ENCODE peak calls at places on chromosomes 3 and 15, in six cellular contexts. R is A549, K is spleen, G is fibroblast of lung, T is uterus, W is keratinocyte. L is an unnamed sample. For H3K4me1, the result is how much of the 10 kb centered on the place peaks cover.

GRCh38 chr3:190455843-190456242 is 6.1 kb upstream of the TMEM207 start:
- DNase-seq in R (no peak), K (no peak), G (no peak), T (no peak), W (no peak), L (no peak)

GRCh38 chr15:78449220-78449999 is 11.4 kb downstream of the IREB2 start:
- DNase-seq in R (no peak), K (no peak), G (no peak), T (no peak), W (no peak), L (no peak)

GRCh38 chr3:73513260-73513659 is 111.5 kb downstream of the PDZRN3 start:
- DNase-seq in R (no peak), K (no peak), G (no peak), T (no peak), W (no peak), L (no peak)

GRCh38 chr3:31858439-31858838 is 122.6 kb downstream of the OSBPL10 start:
- DNase-seq in R (no peak), K (no peak), G (no peak), T (no peak), W (no peak), L (no peak)

GRCh38 chr15:64635486-64635815 is 139.9 kb downstream of the RBPMS2 start:
- DNase-seq in R (no peak), K (no peak), G (peak), T (peak), W (no peak), L (no peak)

GRCh38 chr3:52385157-52385556 is 59.7 kb downstream of the SEMA3G start:
- DNase-seq in R (peak), K (no peak), G (peak), T (no peak), W (no peak), L (peak)

GRCh38 chr3:124125320-124125719 is 133.4 kb upstream of the ROPN1 start:
- DNase-seq in R (no peak), K (no peak), G (no peak), T (no peak), W (no peak), L (no peak)

GRCh38 chr3:162034368-162034767 is 537.8 kb downstream of the OTOL1 start:
- DNase-seq in R (no peak), K (no peak), G (peak), T (no peak), W (no peak), L (no peak)

GRCh38 chr3:134617608-134618472 is 33.0 kb downstream of the KY start:
- DNase-seq in R (no peak), K (peak), G (no peak), T (no peak), W (no peak), L (no peak)

GRCh38 chr15:91465696-91466095 is 365.6 kb downstream of the SV2B start:
- DNase-seq in R (no peak), K (no peak), G (no peak), T (no peak), W (peak), L (no peak)

GRCh38 chr3:157423337-157423736 is 13.3 kb upstream of the PTX3 start:
- DNase-seq in R (no peak), K (no peak), G (no peak), T (no peak), W (no peak), L (no peak)

GRCh38 chr3:98532709-98533571 is 1.2 kb downstream of the GPR15 start:
- DNase-seq in R (no peak), K (no peak), G (no peak), T (no peak), W (no peak), L (no peak)

GRCh38 chr3:12345141-12345561 is 56.3 kb downstream of the PPARG start:
- DNase-seq in R (peak), K (no peak), G (peak), T (no peak), W (peak), L (no peak)

GRCh38 chr3:15646924-15647511 is 45.5 kb downstream of the BTD start:
- DNase-seq in R (peak), K (no peak), G (peak), T (peak), W (peak), L (no peak)

GRCh38 chr3:190127797-190128196 is 7.1 kb upstream of the P3H2 start:
- DNase-seq in R (no peak), K (no peak), G (no peak), T (no peak), W (no peak), L (no peak)

GRCh38 chr3:3559786-3560185 is 239.4 kb upstream of the LRRN1 start:
- DNase-seq in R (no peak), K (no peak), G (no peak), T (no peak), W (no peak), L (no peak)

GRCh38 chr3:7194081-7194835 is 333.3 kb downstream of the GRM7 start:
- DNase-seq in R (no peak), K (no peak), G (no peak), T (no peak), W (no peak), L (no peak)

GRCh38 chr3:110814170-110815007 is 257.2 kb upstream of the NECTIN3 start:
- DNase-seq in R (no peak), K (no peak), G (peak), T (no peak), W (no peak), L (no peak)

GRCh38 chr3:88113311-88114162 is 36.2 kb upstream of the C3orf38 start:
- DNase-seq in R (peak), K (no peak), G (peak), T (peak), W (no peak), L (peak)

GRCh38 chr3:112074006-112074405 is 12.2 kb upstream of the C3orf52 start:
- DNase-seq in R (no peak), K (no peak), G (no peak), T (no peak), W (no peak), L (no peak)

GRCh38 chr15:49877117-49877860 is 241.7 kb downstream of the ATP8B4 start:
- DNase-seq in R (no peak), K (no peak), G (peak), T (peak), W (no peak), L (no peak)

GRCh38 chr3:139572847-139573672 is 33.5 kb upstream of the RBP1 start:
- DNase-seq in R (no peak), K (no peak), G (no peak), T (no peak), W (no peak), L (peak)

GRCh38 chr3:113005622-113006021 is 14.8 kb downstream of the GTPBP8 start:
- DNase-seq in R (no peak), K (no peak), G (no peak), T (no peak), W (no peak), L (no peak)

GRCh38 chr3:129938140-129938930 is 36.2 kb upstream of the TRH start:
- DNase-seq in R (no peak), K (no peak), G (no peak), T (no peak), W (no peak), L (no peak)

GRCh38 chr3:138078901-138079344 is 36.5 kb downstream of the DZIP1L start:
- DNase-seq in R (peak), K (no peak), G (peak), T (no peak), W (peak), L (no peak)

GRCh38 chr15:78220713-78221112 is 13.7 kb downstream of the ACSBG1 start:
- DNase-seq in R (no peak), K (no peak), G (peak), T (no peak), W (no peak), L (no peak)

GRCh38 chr3:38843898-38844297 is 27.9 kb upstream of the SCN10A start:
- DNase-seq in R (no peak), K (no peak), G (peak), T (no peak), W (no peak), L (no peak)

GRCh38 chr3:141191097-141191749 is 40.4 kb upstream of the PXYLP1 start:
- DNase-seq in R (no peak), K (no peak), G (peak), T (no peak), W (no peak), L (no peak)

GRCh38 chr15:57061281-57061680 is 142.8 kb downstream of the TCF12 start:
- DNase-seq in R (no peak), K (no peak), G (no peak), T (no peak), W (no peak), L (no peak)
- H3K4me1 ChIP-seq in R (under half), K (under half), G (under half), T (under half), W (half or more), L (under half)

GRCh38 chr3:169659858-169660614 is 3.5 kb downstream of the MECOM start:
- DNase-seq in R (no peak), K (no peak), G (no peak), T (no peak), W (no peak), L (peak)
- H3K4me1 ChIP-seq in R (under half), K (half or more), G (under half), T (under half), W (under half), L (half or more)

DNA sequence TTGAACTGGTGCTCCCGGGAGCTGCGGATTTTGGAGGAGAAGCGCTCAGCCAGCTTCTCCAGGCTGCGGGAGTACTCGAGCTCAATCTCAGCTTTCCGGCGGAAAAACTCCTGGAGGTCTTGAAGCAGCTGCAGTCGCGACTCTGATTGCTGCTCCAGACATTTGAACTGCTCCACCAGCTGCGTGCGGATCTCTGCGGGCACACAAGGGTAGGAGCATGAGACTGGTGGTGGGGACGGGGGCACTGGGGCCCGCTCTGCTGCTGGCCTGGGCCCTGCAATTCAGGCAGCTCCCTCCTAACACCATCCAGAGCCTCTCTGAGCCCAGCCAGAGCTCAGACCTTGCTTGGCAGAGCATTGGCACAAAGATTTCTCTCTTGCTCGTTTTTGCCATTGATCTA is 124.7 kb downstream of the SRGAP3 start:
- DNase-seq in R (no peak), K (no peak), G (no peak), T (no peak), W (no peak), L (no peak)
- H3K4me1 ChIP-seq in R (under half), K (under half), G (under half), T (under half), W (under half), L (under half)

GRCh38 chr15:67132276-67132675 is 66.9 kb downstream of the SMAD3 start:
- DNase-seq in R (no peak), K (no peak), G (no peak), T (no peak), W (no peak), L (no peak)
- H3K4me1 ChIP-seq in R (half or more), K (half or more), G (half or more), T (under half), W (half or more), L (under half)

DNA sequence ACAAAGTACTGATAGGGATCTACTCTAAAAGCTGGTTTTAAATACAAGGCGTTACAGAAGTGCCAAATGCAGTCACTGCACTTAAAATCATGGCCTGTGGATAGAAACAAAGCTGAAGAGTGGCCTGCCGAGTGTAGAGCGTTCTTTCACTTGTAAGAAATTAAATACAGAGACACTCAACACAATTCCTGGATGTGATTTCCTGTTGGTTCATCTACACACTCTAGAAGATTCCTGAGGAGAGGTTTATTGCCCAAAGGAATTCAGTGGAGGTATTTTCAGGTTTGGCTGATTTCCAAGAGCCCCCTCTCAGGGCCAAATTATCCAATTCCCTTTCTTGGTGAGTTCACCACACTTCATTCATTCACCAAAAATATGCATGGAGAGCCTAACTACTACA is 200.3 kb upstream of the IL12A start:
- DNase-seq in R (no peak), K (no peak), G (no peak), T (no peak), W (no peak), L (no peak)
- H3K4me1 ChIP-seq in R (half or more), K (under half), G (under half), T (under half), W (half or more), L (under half)

GRCh38 chr3:172137287-172138030 is 98.1 kb downstream of the FNDC3B start:
- DNase-seq in R (no peak), K (no peak), G (peak), T (no peak), W (no peak), L (no peak)

GRCh38 chr3:172138031-172138538 is 98.7 kb downstream of the FNDC3B start:
- DNase-seq in R (no peak), K (no peak), G (no peak), T (no peak), W (no peak), L (no peak)

GRCh38 chr3:172135185-172135584 is 95.8 kb downstream of the FNDC3B start:
- DNase-seq in R (no peak), K (no peak), G (no peak), T (no peak), W (no peak), L (no peak)

GRCh38 chr3:172134352-172134751 is 95.0 kb downstream of the FNDC3B start:
- DNase-seq in R (no peak), K (no peak), G (no peak), T (no peak), W (no peak), L (no peak)

DNA sequence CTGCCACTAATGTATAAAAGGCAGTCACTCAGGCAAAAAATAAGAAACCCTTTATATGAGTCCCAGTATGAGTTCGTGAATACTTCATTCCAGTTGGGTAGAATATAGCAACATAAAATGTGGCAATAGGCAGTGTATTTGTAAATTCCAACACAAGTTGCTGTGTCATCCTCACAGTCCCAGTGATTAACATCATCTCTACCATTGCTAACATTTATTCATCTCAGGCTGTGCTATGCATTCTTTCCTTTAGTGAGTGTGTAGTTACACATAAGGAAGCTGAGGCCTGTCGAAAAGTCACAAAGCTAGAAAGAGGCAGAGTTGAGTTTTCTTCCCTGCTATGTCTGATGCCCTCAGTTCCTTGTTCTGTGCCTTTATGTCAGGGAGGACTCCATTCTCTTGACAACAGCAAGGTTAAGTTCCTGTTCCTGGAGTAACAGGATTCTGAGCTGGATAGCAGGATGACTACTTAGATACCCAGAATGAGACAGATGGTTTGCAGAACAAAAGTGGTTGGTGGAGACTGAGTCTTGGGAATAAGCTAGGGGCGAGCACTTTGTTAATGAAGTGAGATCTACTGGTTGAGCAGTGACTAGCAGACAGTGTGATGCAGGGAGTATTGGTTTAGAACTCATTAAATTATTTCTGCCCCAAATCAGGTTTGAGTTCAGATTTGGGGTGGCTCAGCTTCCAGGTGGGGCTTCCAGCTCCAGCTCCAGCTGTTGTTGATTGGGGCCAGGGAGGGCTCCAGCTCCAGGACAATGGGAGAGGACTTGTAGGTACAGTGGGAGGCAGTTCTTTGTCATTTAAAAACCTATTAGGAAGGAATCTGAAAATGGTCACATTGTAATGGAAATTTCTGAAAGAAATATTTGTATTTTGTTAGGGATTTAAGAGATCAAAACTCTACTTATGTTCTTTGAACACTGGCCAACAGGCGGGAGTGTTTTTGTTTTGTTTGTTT is 96.7 kb downstream of the FNDC3B start:
- DNase-seq in R (no peak), K (no peak), G (peak), T (no peak), W (no peak), L (peak)
- H3K4me1 ChIP-seq in R (half or more), K (half or more), G (under half), T (under half), W (half or more), L (half or more)